ENCODE peak calls at places on chromosome 22, in four cellular contexts. One of them, this sample, is unnamed.

GRCh38 chr22:43481528-43482309 is 69.9 kb downstream of the MPPED1 start:
- DNase-seq in mucosa of descending colon: no peak
- DNase-seq in kidney epithelial cell: no peak
- DNase-seq in brain microvascular endothelial cell: no peak
- DNase-seq in this sample: no peak

GRCh38 chr22:36689583-36689982 is 14.0 kb downstream of the CACNG2 start:
- DNase-seq in mucosa of descending colon: no peak
- DNase-seq in kidney epithelial cell: no peak
- DNase-seq in brain microvascular endothelial cell: no peak
- DNase-seq in this sample: no peak

GRCh38 chr22:32331918-32332725 is 25.5 kb upstream of the RFPL3 start:
- DNase-seq in mucosa of descending colon: no peak
- DNase-seq in kidney epithelial cell: no peak
- DNase-seq in brain microvascular endothelial cell: no peak
- DNase-seq in this sample: no peak

GRCh38 chr22:30637701-30638114 is 2.1 kb downstream of the SLC35E4 start:
- DNase-seq in mucosa of descending colon: no peak
- DNase-seq in kidney epithelial cell: no peak
- DNase-seq in brain microvascular endothelial cell: no peak
- DNase-seq in this sample: no peak

GRCh38 chr22:38104084-38104483 is 6.4 kb downstream of the BAIAP2L2 start:
- DNase-seq in mucosa of descending colon: peak
- DNase-seq in kidney epithelial cell: no peak
- DNase-seq in brain microvascular endothelial cell: peak
- DNase-seq in this sample: no peak

GRCh38 chr22:23237201-23237798 is 57.0 kb downstream of the BCR start:
- DNase-seq in mucosa of descending colon: peak
- DNase-seq in kidney epithelial cell: no peak
- DNase-seq in brain microvascular endothelial cell: no peak
- DNase-seq in this sample: no peak

GRCh38 chr22:32202539-32203180 is 2.2 kb downstream of the RFPL2 start:
- DNase-seq in mucosa of descending colon: peak
- DNase-seq in kidney epithelial cell: peak
- DNase-seq in brain microvascular endothelial cell: peak
- DNase-seq in this sample: no peak

GRCh38 chr22:36546092-36546804 is 17.3 kb upstream of the EIF3D start:
- DNase-seq in mucosa of descending colon: no peak
- DNase-seq in kidney epithelial cell: no peak
- DNase-seq in brain microvascular endothelial cell: peak
- DNase-seq in this sample: no peak

GRCh38 chr22:23847310-23847920 is 8.6 kb upstream of the DERL3 start:
- DNase-seq in mucosa of descending colon: no peak
- DNase-seq in kidney epithelial cell: no peak
- DNase-seq in brain microvascular endothelial cell: no peak
- DNase-seq in this sample: no peak

GRCh38 chr22:38317237-38317994 is at the start of gene CSNK1E:
- DNase-seq in mucosa of descending colon: peak
- DNase-seq in kidney epithelial cell: no peak
- DNase-seq in brain microvascular endothelial cell: peak
- DNase-seq in this sample: no peak

GRCh38 chr22:21736084-21736642 is 569 bp upstream of the YPEL1 start:
- DNase-seq in mucosa of descending colon: no peak
- DNase-seq in kidney epithelial cell: no peak
- DNase-seq in brain microvascular endothelial cell: no peak
- DNase-seq in this sample: no peak

GRCh38 chr22:29882716-29883044 is 294 bp upstream of the MTMR3 start:
- DNase-seq in mucosa of descending colon: no peak
- DNase-seq in kidney epithelial cell: no peak
- DNase-seq in brain microvascular endothelial cell: no peak
- DNase-seq in this sample: no peak

GRCh38 chr22:42814215-42814614 is 42.9 kb downstream of the ARFGAP3 start:
- DNase-seq in mucosa of descending colon: no peak
- DNase-seq in kidney epithelial cell: no peak
- DNase-seq in brain microvascular endothelial cell: no peak
- DNase-seq in this sample: no peak

GRCh38 chr22:45318558-45319318 is 9.0 kb downstream of the FAM118A start:
- DNase-seq in mucosa of descending colon: no peak
- DNase-seq in kidney epithelial cell: peak
- DNase-seq in brain microvascular endothelial cell: no peak
- DNase-seq in this sample: no peak

GRCh38 chr22:26072611-26073010 is 96.7 kb upstream of the SEZ6L start:
- DNase-seq in mucosa of descending colon: no peak
- DNase-seq in kidney epithelial cell: no peak
- DNase-seq in brain microvascular endothelial cell: no peak
- DNase-seq in this sample: no peak

GRCh38 chr22:38180841-38181452 is 683 bp downstream of the PLA2G6 start:
- DNase-seq in mucosa of descending colon: peak
- DNase-seq in kidney epithelial cell: no peak
- DNase-seq in brain microvascular endothelial cell: no peak
- DNase-seq in this sample: no peak

GRCh38 chr22:21760640-21761039 is 25.0 kb upstream of the YPEL1 start:
- DNase-seq in mucosa of descending colon: no peak
- DNase-seq in kidney epithelial cell: no peak
- DNase-seq in brain microvascular endothelial cell: peak
- DNase-seq in this sample: no peak

GRCh38 chr22:40567106-40567505 is 69.4 kb downstream of the MRTFA start:
- DNase-seq in mucosa of descending colon: no peak
- DNase-seq in kidney epithelial cell: peak
- DNase-seq in brain microvascular endothelial cell: no peak
- DNase-seq in this sample: no peak

GRCh38 chr22:17492247-17492646 is 71.1 kb upstream of the SLC25A18 start:
- DNase-seq in mucosa of descending colon: no peak
- DNase-seq in kidney epithelial cell: no peak
- DNase-seq in brain microvascular endothelial cell: no peak
- DNase-seq in this sample: no peak

GRCh38 chr22:20155330-20156041 is 4.6 kb upstream of the CCDC188 start:
- DNase-seq in mucosa of descending colon: peak
- DNase-seq in kidney epithelial cell: no peak
- DNase-seq in brain microvascular endothelial cell: peak
- DNase-seq in this sample: no peak

GRCh38 chr22:22802346-22802970 is 85.2 kb upstream of the IGLL5 start:
- DNase-seq in mucosa of descending colon: no peak
- DNase-seq in kidney epithelial cell: no peak
- DNase-seq in brain microvascular endothelial cell: no peak
- DNase-seq in this sample: no peak

GRCh38 chr22:21937041-21937820 is 15.4 kb downstream of the PPM1F start:
- DNase-seq in mucosa of descending colon: peak
- DNase-seq in kidney epithelial cell: no peak
- DNase-seq in brain microvascular endothelial cell: no peak
- DNase-seq in this sample: no peak

GRCh38 chr22:25100972-25101371 is 98.7 kb upstream of the CRYBB3 start:
- DNase-seq in mucosa of descending colon: no peak
- DNase-seq in kidney epithelial cell: no peak
- DNase-seq in brain microvascular endothelial cell: no peak
- DNase-seq in this sample: no peak

GRCh38 chr22:50313600-50313999 is 6.2 kb upstream of the PLXNB2 start:
- DNase-seq in mucosa of descending colon: peak
- DNase-seq in kidney epithelial cell: no peak
- DNase-seq in brain microvascular endothelial cell: no peak
- DNase-seq in this sample: no peak
- H3K4me3 ChIP-seq in mucosa of descending colon: no peak
- H3K4me3 ChIP-seq in kidney epithelial cell: no peak
- H3K4me3 ChIP-seq in brain microvascular endothelial cell: no peak
- H3K4me3 ChIP-seq in this sample: no peak

DNA sequence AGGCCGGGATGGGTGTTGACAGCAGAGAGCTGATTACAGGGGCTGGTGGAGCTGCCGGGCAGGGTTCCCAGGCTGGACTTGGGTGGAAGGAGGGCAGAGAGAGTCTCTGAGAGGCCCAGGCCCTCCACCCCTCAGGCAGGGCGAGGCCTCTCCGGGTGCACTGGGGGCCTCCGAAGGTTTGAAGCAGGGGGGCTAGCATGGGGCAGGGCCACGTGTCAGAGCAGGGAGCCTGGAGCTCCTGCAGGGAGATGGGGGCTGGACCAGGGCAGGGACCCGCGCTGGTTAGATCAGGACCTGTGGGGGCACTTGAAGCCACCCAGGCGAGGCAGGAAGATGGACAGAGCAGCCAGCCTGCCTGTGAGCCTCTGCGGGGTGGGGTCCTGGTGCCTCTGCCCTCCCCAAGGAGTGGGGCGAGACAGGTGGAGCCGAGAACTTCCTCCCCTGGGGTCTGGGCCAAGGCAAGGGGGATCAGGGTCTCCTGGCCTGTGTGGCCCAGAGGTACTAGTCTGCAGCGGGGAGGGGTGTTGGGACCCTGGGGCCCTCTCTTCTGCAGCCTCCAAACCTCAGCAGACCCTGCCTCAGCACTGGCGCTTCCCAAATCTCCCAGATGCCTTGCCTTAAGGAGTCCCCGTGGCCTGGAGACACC is 911 bp downstream of the PANX2 start:
- DNase-seq in mucosa of descending colon: no peak
- DNase-seq in kidney epithelial cell: no peak
- DNase-seq in brain microvascular endothelial cell: no peak
- DNase-seq in this sample: no peak
- H3K4me3 ChIP-seq in mucosa of descending colon: no peak
- H3K4me3 ChIP-seq in kidney epithelial cell: no peak
- H3K4me3 ChIP-seq in brain microvascular endothelial cell: peak
- H3K4me3 ChIP-seq in this sample: no peak

DNA sequence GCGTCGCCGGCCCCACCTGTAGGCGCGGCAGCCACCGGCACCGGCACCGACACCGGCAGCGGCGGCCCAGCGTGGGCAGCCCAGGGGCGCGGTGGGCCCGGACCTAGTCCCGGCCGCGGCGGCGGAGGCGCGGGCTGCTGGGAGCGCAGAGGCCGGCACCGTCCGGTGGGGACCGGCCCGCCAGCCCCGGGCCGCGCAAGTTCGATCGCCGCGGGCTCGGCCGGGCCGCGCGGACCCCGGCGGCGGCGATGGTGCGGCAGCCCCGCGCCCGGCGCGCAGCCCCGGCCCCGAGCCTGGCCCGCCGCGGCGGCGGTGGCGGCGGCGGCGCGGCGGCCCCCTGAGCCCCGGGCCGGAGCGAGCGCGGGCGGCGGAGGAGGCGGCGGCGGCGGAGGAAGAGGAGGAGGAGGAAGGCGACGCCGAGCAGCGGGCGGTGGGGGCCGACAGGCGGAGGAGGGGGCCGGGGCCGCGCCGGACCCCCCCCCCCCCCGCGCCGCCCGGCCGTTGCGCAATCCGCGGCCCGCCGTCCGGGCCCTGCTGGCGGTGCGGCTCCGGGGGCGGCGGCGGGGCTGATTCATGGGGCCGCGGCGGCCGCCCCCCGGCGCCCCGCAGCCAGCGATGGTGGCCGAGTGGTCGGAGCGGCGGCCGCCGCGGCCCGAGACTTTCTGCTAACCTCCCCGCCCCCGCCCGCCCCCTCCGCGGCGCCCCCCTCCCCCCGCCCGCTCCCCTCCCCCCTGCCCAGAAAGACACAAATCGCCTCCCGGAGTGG is 1251.9 kb downstream of the BRD1 start:
- DNase-seq in mucosa of descending colon: no peak
- DNase-seq in kidney epithelial cell: no peak
- DNase-seq in brain microvascular endothelial cell: no peak
- DNase-seq in this sample: no peak
- H3K4me3 ChIP-seq in mucosa of descending colon: no peak
- H3K4me3 ChIP-seq in kidney epithelial cell: no peak
- H3K4me3 ChIP-seq in brain microvascular endothelial cell: no peak
- H3K4me3 ChIP-seq in this sample: no peak

GRCh38 chr22:46746620-46747019 is 8.6 kb upstream of the CERK start:
- DNase-seq in mucosa of descending colon: no peak
- DNase-seq in kidney epithelial cell: no peak
- DNase-seq in brain microvascular endothelial cell: no peak
- DNase-seq in this sample: no peak
- H3K4me3 ChIP-seq in mucosa of descending colon: no peak
- H3K4me3 ChIP-seq in kidney epithelial cell: no peak
- H3K4me3 ChIP-seq in brain microvascular endothelial cell: no peak
- H3K4me3 ChIP-seq in this sample: no peak

GRCh38 chr22:34293324-34293723 is 373.0 kb upstream of the LARGE1 start:
- DNase-seq in mucosa of descending colon: no peak
- DNase-seq in kidney epithelial cell: no peak
- DNase-seq in brain microvascular endothelial cell: no peak
- DNase-seq in this sample: no peak

GRCh38 chr22:34297536-34298120 is 377.4 kb upstream of the LARGE1 start:
- DNase-seq in mucosa of descending colon: no peak
- DNase-seq in kidney epithelial cell: no peak
- DNase-seq in brain microvascular endothelial cell: no peak
- DNase-seq in this sample: no peak

GRCh38 chr22:34296456-34296855 is 376.2 kb upstream of the LARGE1 start:
- DNase-seq in mucosa of descending colon: no peak
- DNase-seq in kidney epithelial cell: no peak
- DNase-seq in brain microvascular endothelial cell: no peak
- DNase-seq in this sample: no peak

GRCh38 chr22:34294986-34295385 is 374.7 kb upstream of the LARGE1 start:
- DNase-seq in mucosa of descending colon: no peak
- DNase-seq in kidney epithelial cell: no peak
- DNase-seq in brain microvascular endothelial cell: no peak
- DNase-seq in this sample: no peak
- H3K4me3 ChIP-seq in mucosa of descending colon: no peak
- H3K4me3 ChIP-seq in kidney epithelial cell: no peak
- H3K4me3 ChIP-seq in brain microvascular endothelial cell: no peak
- H3K4me3 ChIP-seq in this sample: no peak

DNA sequence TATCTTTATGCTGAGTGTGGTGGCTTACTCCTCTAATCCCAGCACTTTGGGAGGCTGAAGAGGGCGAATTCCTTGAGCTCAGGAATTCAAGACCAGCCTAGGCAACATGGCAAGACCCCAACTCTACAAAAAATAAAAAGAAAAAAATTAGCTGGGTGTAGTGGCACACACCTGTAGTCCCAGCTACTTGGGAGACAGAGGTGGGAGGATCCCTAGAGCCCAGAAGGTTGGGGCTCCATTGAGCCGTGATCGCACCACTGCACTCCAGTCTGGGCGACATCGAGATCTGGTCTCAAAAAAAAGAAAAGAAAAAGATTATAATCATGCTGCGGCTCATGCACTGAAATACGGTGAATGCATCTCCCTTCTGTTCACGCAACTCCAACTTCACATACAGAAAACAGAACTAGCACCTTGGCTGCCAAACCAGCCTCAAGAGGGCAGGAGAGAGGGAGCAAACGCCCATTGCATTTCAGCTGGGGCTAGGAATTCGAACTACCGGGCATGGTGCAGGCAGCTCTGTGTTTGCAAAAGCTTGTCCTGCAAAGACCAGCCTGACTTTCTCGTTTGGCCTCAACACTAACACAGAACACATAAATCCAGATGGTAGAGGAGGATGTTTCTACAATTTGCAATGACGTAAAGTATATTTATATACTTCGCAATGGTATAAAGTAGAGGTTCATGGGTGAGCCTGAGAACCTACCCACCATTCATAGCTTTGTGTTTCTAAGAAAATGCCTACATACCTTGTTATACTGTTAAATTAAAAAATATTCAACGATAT is 6.3 kb upstream of the SYNGR1 start:
- DNase-seq in mucosa of descending colon: peak
- DNase-seq in kidney epithelial cell: no peak
- DNase-seq in brain microvascular endothelial cell: peak
- DNase-seq in this sample: no peak
- H3K4me3 ChIP-seq in mucosa of descending colon: no peak
- H3K4me3 ChIP-seq in kidney epithelial cell: no peak
- H3K4me3 ChIP-seq in brain microvascular endothelial cell: no peak
- H3K4me3 ChIP-seq in this sample: no peak

This sample was measured in retinal pigment epithelial cell.